ENCODE peak calls at places on chromosome 15, in nine cellular contexts. U is endothelial cell, H is GM23338, T is tibial artery, L is GM12865, B is colonic mucosa, X is esophagus squamous epithelium, R is neural crest cell, P is heart left ventricle. C is an unnamed sample.

GRCh38 chr15:63291507-63291906 is 14.1 kb downstream of the APH1B start:
- DNase-seq in X (no peak), H (no peak), P (no peak), R (no peak), U (no peak), L (no peak), B (no peak), T (no peak), C (no peak)

GRCh38 chr15:99651023-99651807 is 82.0 kb downstream of the LYSMD4 start:
- DNase-seq in U (no peak), X (no peak), L (no peak), H (no peak), B (no peak), R (no peak), P (no peak), T (no peak), C (peak)

GRCh38 chr15:27762471-27762870 is 336.6 kb downstream of the OCA2 start:
- DNase-seq in T (no peak), P (no peak), H (no peak), R (no peak), B (no peak), L (no peak), X (no peak), U (no peak), C (no peak)

GRCh38 chr15:17026633-17027032 is 3515.0 kb downstream of the GOLGA6L6 start:
- DNase-seq in U (no peak), B (no peak), L (no peak), X (no peak), P (no peak), H (no peak), R (no peak), T (no peak), C (no peak)

GRCh38 chr15:31606261-31606669 is 279.6 kb downstream of the KLF13 start:
- DNase-seq in R (no peak), H (no peak), B (no peak), U (no peak), X (no peak), T (no peak), P (no peak), L (no peak), C (peak)

GRCh38 chr15:32649336-32649735 is 7.8 kb downstream of the SCG5 start:
- DNase-seq in B (no peak), R (no peak), H (peak), T (no peak), X (no peak), P (no peak), L (no peak), U (peak), C (no peak)

GRCh38 chr15:86077070-86077469 is 2.6 kb upstream of the AGBL1 start:
- DNase-seq in L (no peak), T (no peak), P (no peak), R (no peak), U (no peak), B (no peak), X (no peak), H (peak), C (peak)

GRCh38 chr15:22227961-22228762 is 147.8 kb downstream of the OR4M2 start:
- DNase-seq in T (no peak), H (no peak), P (no peak), X (no peak), U (no peak), B (no peak), R (no peak), L (no peak), C (no peak)

GRCh38 chr15:65653781-65654521 is 32.2 kb downstream of the SLC24A1 start:
- DNase-seq in U (no peak), T (no peak), X (no peak), P (no peak), R (no peak), B (no peak), H (no peak), L (no peak), C (no peak)

GRCh38 chr15:53693729-53694533 is 65.5 kb downstream of the WDR72 start:
- DNase-seq in P (no peak), U (no peak), L (no peak), X (no peak), R (no peak), H (no peak), T (no peak), B (no peak), C (peak)

GRCh38 chr15:31605467-31605931 is 278.9 kb downstream of the KLF13 start:
- DNase-seq in H (peak), U (peak), R (peak), B (no peak), L (no peak), P (no peak), X (no peak), T (no peak), C (peak)

GRCh38 chr15:90465930-90466567 is 63.7 kb upstream of the CRTC3 start:
- DNase-seq in R (no peak), P (no peak), B (no peak), X (no peak), L (no peak), U (no peak), T (no peak), H (no peak), C (peak)

GRCh38 chr15:29533667-29534066 is 264.0 kb upstream of the NSMCE3 start:
- DNase-seq in B (no peak), L (no peak), R (no peak), P (no peak), H (peak), T (no peak), X (no peak), U (no peak), C (no peak)

GRCh38 chr15:70376929-70377691 is 279.4 kb upstream of the TLE3 start:
- DNase-seq in P (peak), R (no peak), X (no peak), U (peak), T (peak), L (no peak), B (no peak), H (peak), C (peak)

GRCh38 chr15:70095387-70096214 is 2.1 kb downstream of the TLE3 start:
- DNase-seq in H (peak), L (peak), R (no peak), B (peak), X (no peak), P (peak), U (no peak), T (no peak), C (no peak)

GRCh38 chr15:49439678-49440375 is 16.8 kb downstream of the FGF7 start:
- DNase-seq in T (no peak), H (no peak), L (no peak), U (no peak), P (no peak), R (no peak), X (no peak), B (no peak), C (no peak)

GRCh38 chr15:68650901-68651709 is 72.3 kb downstream of the CORO2B start:
- DNase-seq in H (peak), L (peak), T (no peak), R (peak), P (no peak), X (no peak), B (peak), U (peak), C (peak)

GRCh38 chr15:65374831-65375401 is 2.9 kb downstream of the IGDCC3 start:
- DNase-seq in T (no peak), B (no peak), L (no peak), R (no peak), H (no peak), X (no peak), U (no peak), P (no peak), C (no peak)

GRCh38 chr15:43911235-43911661 is 84.4 kb downstream of the WDR76 start:
- DNase-seq in T (peak), L (no peak), R (no peak), P (peak), H (no peak), U (no peak), B (no peak), X (no peak), C (peak)

GRCh38 chr15:81516461-81516860 is 142.4 kb upstream of the TMC3 start:
- DNase-seq in B (no peak), L (no peak), U (no peak), H (no peak), P (no peak), R (no peak), T (no peak), X (no peak), C (peak)

GRCh38 chr15:55289011-55289572 is 521 bp downstream of the RAB27A start:
- DNase-seq in B (peak), L (peak), R (no peak), T (peak), U (peak), P (peak), X (no peak), H (peak), C (peak)

GRCh38 chr15:95032181-95032580 is 800.8 kb downstream of the MCTP2 start:
- DNase-seq in P (no peak), T (no peak), R (no peak), X (no peak), U (no peak), H (no peak), L (no peak), B (no peak), C (no peak)

GRCh38 chr15:59946084-59946483 is 58.0 kb upstream of the FOXB1 start:
- DNase-seq in L (no peak), U (no peak), B (no peak), P (no peak), X (no peak), R (no peak), H (no peak), T (no peak), C (no peak)

GRCh38 chr15:57235865-57236264 is 140.4 kb upstream of the CGNL1 start:
- DNase-seq in H (peak), T (no peak), X (no peak), P (no peak), B (no peak), L (no peak), U (no peak), R (no peak), C (no peak)

GRCh38 chr15:82918607-82919230 is 33.8 kb downstream of the HOMER2 start:
- DNase-seq in H (no peak), T (no peak), P (no peak), X (no peak), U (no peak), R (no peak), L (no peak), B (no peak), C (no peak)

GRCh38 chr15:65386886-65387285 is 9.1 kb upstream of the IGDCC3 start:
- DNase-seq in H (no peak), U (no peak), B (no peak), T (no peak), P (no peak), L (no peak), X (no peak), R (no peak), C (no peak)

GRCh38 chr15:32106401-32107381 is 76.4 kb downstream of the CHRNA7 start:
- DNase-seq in X (no peak), B (no peak), T (no peak), U (no peak), H (no peak), P (no peak), L (no peak), R (no peak), C (no peak)

GRCh38 chr15:57060799-57061198 is 142.4 kb downstream of the TCF12 start:
- DNase-seq in T (no peak), U (no peak), H (no peak), P (no peak), L (no peak), X (no peak), B (no peak), R (no peak), C (peak)

GRCh38 chr15:68367226-68367625 is 64.7 kb downstream of the ITGA11 start:
- DNase-seq in P (no peak), R (no peak), U (no peak), T (no peak), B (no peak), L (no peak), X (no peak), H (no peak), C (no peak)

GRCh38 chr15:90650956-90651689 is 66.0 kb upstream of the BLM start:
- DNase-seq in R (no peak), X (no peak), T (no peak), P (no peak), L (no peak), H (no peak), U (no peak), B (no peak), C (no peak)

GRCh38 chr15:44038801-44039200 is 156.3 kb downstream of the FRMD5 start:
- DNase-seq in H (peak), X (no peak), P (no peak), R (peak), T (no peak), B (peak), U (no peak), L (peak), C (no peak)

GRCh38 chr15:62591842-62592838 is 427.1 kb upstream of the C2CD4B start:
- DNase-seq in R (no peak), T (no peak), P (no peak), L (no peak), U (no peak), H (no peak), X (no peak), B (no peak), C (no peak)

GRCh38 chr15:78034495-78035191 is 42.9 kb downstream of the TBC1D2B start:
- DNase-seq in X (no peak), R (no peak), P (peak), B (no peak), H (no peak), L (peak), U (no peak), T (no peak), C (no peak)

GRCh38 chr15:93515256-93516044 is 426.4 kb upstream of the RGMA start:
- DNase-seq in L (no peak), R (no peak), P (peak), T (no peak), U (no peak), B (no peak), H (no peak), X (no peak), C (no peak)
- TF ChIP-seq CTCF in L (no peak), R (no peak), P (peak), T (no peak), U (no peak), B (no peak), H (peak), X (no peak), C (no peak)

GRCh38 chr15:92228830-92229229 is 164.9 kb upstream of the ST8SIA2 start:
- DNase-seq in T (no peak), P (no peak), H (no peak), X (no peak), R (no peak), L (no peak), B (no peak), U (no peak), C (no peak)

GRCh38 chr15:92224843-92225242 is 168.8 kb upstream of the ST8SIA2 start:
- DNase-seq in X (no peak), B (no peak), T (no peak), L (no peak), H (no peak), P (no peak), U (no peak), R (no peak), C (no peak)

GRCh38 chr15:92231461-92231860 is 162.2 kb upstream of the ST8SIA2 start:
- DNase-seq in T (no peak), H (no peak), R (no peak), B (no peak), X (no peak), U (no peak), L (no peak), P (no peak), C (no peak)

DNA sequence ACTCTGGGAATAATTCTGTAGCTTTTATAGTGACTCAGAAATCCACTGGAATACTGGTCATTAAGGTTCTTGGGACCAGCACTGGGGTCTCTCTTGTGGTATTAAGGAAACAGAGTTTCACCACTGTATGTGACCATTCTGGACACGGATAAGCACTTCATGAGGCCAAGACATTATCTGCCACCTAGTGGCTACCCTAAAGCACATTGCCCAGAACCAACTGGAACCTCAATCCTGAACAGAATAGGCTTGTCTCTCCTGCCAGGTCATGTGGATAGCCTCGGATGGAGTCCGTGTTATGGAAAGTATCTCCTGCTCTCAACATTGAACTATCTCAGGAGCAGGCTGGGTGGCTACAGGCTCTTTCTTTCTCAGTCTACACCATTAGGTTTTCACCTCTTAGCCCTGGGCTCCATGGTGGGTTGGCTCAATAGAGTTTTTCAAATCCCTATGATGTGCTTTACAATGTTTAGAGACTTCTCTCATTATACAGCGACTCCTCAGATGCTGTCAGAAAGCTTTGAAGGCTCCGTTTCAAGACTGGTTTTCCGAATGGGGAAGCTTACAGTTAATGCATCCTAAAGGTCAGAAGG is 167.6 kb upstream of the ST8SIA2 start:
- DNase-seq in U (peak), L (peak), R (no peak), P (no peak), H (peak), T (no peak), B (no peak), X (no peak), C (peak)
- TF ChIP-seq CTCF in U (no peak), L (peak), R (peak), P (peak), H (peak), T (peak), B (peak), X (peak), C (peak)

DNA sequence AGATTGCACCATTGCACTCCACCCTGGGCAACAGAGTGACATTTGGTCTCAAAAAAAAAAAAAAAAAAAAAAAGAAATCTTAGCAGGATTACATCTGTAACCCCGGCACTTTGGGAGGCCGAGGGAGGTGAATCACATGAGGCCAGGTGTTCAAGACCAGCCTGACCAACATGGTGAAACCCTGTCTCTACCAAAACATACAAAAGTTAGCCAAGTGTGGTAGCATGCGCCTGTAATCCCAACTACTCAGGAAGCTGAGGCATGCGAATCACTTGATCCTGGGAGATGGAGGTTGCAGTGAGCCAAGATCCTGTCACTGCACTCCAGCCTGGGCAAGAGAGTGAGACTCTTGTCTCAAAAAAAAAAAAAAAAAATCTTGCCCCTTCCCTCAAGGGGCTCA is 40.4 kb downstream of the LIPC start:
- DNase-seq in H (no peak), P (no peak), L (no peak), R (no peak), T (no peak), U (no peak), B (no peak), X (no peak), C (no peak)
- TF ChIP-seq CTCF in H (no peak), P (no peak), L (no peak), R (no peak), T (no peak), U (no peak), B (no peak), X (no peak), C (no peak)

DNA sequence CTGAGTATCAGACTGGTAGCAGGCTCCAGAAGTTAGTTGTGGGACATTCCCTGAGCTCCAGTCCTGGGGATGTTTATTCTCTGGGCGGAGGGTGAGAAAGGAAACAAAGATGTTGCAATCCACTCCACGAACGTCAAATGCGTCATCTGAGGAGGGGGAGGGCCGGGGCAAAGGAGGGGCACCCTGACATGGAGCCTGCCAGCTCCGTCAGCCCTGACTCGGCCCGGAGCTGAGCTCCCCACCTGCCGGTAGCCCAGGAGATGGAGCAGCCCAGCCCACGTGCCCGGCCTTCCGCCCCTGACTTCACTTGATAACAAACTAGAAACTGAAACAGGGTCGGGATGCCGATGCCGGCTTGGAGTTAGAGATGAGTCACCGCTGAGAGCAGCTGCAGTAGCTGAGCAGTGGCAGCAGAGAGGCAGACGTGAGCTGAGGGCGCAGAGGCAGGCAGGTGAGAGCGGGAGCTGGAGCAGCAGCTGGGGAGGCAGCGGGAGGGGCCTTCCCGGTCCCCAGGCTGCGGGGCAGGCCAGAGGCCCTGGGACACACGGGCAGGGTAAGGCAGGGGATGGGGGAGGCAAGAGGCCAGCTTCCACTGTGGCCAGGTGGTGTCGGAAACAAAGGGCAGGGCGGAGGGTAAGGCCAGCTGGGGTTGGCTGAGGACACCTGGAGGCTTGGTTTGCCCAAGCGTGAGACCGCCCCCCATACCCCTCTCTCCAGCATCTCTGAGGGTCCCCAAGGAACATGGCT is at the start of gene ISG20:
- DNase-seq in X (peak), T (peak), R (peak), P (peak), L (peak), B (peak), U (peak), H (peak), C (peak)
- TF ChIP-seq CTCF in X (peak), T (peak), R (no peak), P (peak), L (peak), B (peak), U (no peak), H (peak), C (peak)

GRCh38 chr15:37679627-37680026 is 254.8 kb upstream of the TMCO5A start:
- DNase-seq in U (no peak), R (no peak), T (no peak), L (no peak), B (no peak), P (no peak), H (no peak), X (no peak), C (no peak)

GRCh38 chr15:37678124-37678523 is 256.3 kb upstream of the TMCO5A start:
- DNase-seq in P (no peak), T (no peak), R (no peak), U (no peak), L (no peak), X (no peak), H (peak), B (no peak), C (no peak)

DNA sequence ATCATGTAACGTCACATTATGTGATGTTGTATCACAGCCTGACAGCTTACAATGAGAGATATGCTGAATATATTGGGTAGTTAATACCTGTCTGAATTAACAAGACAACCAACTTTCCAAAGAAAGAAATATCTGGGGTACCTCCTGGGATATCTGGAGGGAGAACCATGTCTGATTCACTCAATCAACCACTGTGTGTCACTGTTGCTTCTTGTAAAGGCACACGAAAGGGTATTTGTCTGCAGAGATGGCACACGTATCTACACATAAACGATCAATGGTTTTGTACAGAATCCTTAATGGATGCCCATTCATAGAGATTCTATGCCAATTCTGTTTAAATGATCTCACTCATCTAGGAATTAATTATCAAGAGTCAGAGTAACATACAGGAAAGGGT is 252.1 kb upstream of the TMCO5A start:
- DNase-seq in H (peak), P (no peak), B (no peak), U (no peak), T (no peak), X (no peak), L (no peak), R (no peak), C (peak)
- TF ChIP-seq CTCF in H (peak), P (no peak), B (no peak), U (no peak), T (no peak), X (no peak), L (no peak), R (peak), C (no peak)